ENCODE peak calls at places on chromosome 21, in four cellular contexts. P, N, K and M are unnamed samples.

GRCh38 chr21:34004984-34005383 is 68.4 kb upstream of the MRPS6 start:
- DNase-seq in K (no peak), N (no peak), P (no peak), M (no peak)

GRCh38 chr21:40516336-40516735 is 330.6 kb downstream of the DSCAM start:
- DNase-seq in N (no peak), P (peak; percentile 48), K (no peak), M (peak; percentile 27)

GRCh38 chr21:29217818-29218252 is 80.9 kb upstream of the BACH1 start:
- DNase-seq in P (no peak), N (peak; percentile 17), K (no peak), M (no peak)

GRCh38 chr21:28516996-28517592 is 475.6 kb downstream of the LTN1 start:
- DNase-seq in P (peak; percentile 85), N (peak; percentile 60), K (peak; percentile 8), M (peak; percentile 83)

GRCh38 chr21:8993943-8994639 is 1527.3 kb upstream of the TPTE start:
- DNase-seq in N (peak; percentile 90), K (no peak), P (no peak), M (no peak)

GRCh38 chr21:20647603-20648002 is 350.6 kb upstream of the NCAM2 start:
- DNase-seq in P (no peak), K (no peak), N (no peak), M (no peak)

GRCh38 chr21:28454978-28455600 is 537.6 kb downstream of the LTN1 start:
- DNase-seq in K (no peak), P (no peak), N (no peak), M (no peak)

GRCh38 chr21:38675450-38675849 is 130.3 kb upstream of the ETS2 start:
- DNase-seq in P (no peak), K (no peak), N (no peak), M (no peak)

GRCh38 chr21:43866233-43866632 is 1.2 kb downstream of the AGPAT3 start:
- DNase-seq in N (no peak), P (no peak), K (no peak), M (no peak)

GRCh38 chr21:44496900-44497550 is 41.7 kb downstream of the LRRC3 start:
- DNase-seq in N (no peak), P (no peak), K (no peak), M (no peak)

GRCh38 chr21:27173052-27173451 is 206.2 kb upstream of the ADAMTS5 start:
- DNase-seq in N (no peak), K (no peak), P (no peak), M (no peak)

GRCh38 chr21:14602418-14602987 is 56.4 kb upstream of the SAMSN1 start:
- DNase-seq in K (no peak), P (no peak), N (no peak), M (no peak)

GRCh38 chr21:33897739-33898138 is 17.9 kb downstream of the ATP5PO start:
- DNase-seq in K (no peak), P (no peak), N (no peak), M (no peak)

GRCh38 chr21:15872236-15872635 is 142.5 kb downstream of the USP25 start:
- DNase-seq in P (no peak), N (no peak), K (no peak), M (no peak)

GRCh38 chr21:32516729-32517649 is 68.3 kb downstream of the TCP10L start:
- DNase-seq in N (no peak), K (no peak), P (no peak), M (no peak)

GRCh38 chr21:27795418-27795817 is 828.5 kb upstream of the ADAMTS5 start:
- DNase-seq in K (no peak), P (no peak), N (no peak), M (no peak)

GRCh38 chr21:37631319-37632117 is 264.9 kb downstream of the DYRK1A start:
- DNase-seq in P (peak; percentile 58), K (peak; percentile 76), N (no peak), M (peak; percentile 67)

GRCh38 chr21:39788383-39788782 is 43.4 kb downstream of the IGSF5 start:
- DNase-seq in P (peak; percentile 65), K (no peak), N (peak; percentile 71), M (peak; percentile 98)

GRCh38 chr21:19228241-19228640 is 824.7 kb upstream of the TMPRSS15 start:
- DNase-seq in P (no peak), N (no peak), K (no peak), M (no peak)

GRCh38 chr21:29105218-29105617 is 25.2 kb upstream of the MAP3K7CL start:
- DNase-seq in K (no peak), N (peak; percentile 8), P (no peak), M (no peak)

GRCh38 chr21:14452842-14453241 is 69.9 kb upstream of the HSPA13 start:
- DNase-seq in K (peak; percentile 43), P (no peak), N (no peak), M (no peak)

GRCh38 chr21:14120091-14120734 is 90.5 kb downstream of the LIPI start:
- DNase-seq in P (peak; percentile 84), N (peak; percentile 11), K (peak; percentile 23), M (peak; percentile 72)

GRCh38 chr21:43719748-43720538 is 1.0 kb downstream of the PDXK start:
- DNase-seq in K (no peak), N (no peak), P (no peak), M (no peak)

GRCh38 chr21:34279285-34279684 is 84.5 kb upstream of the KCNE2 start:
- DNase-seq in P (no peak), N (no peak), K (no peak), M (no peak)

GRCh38 chr21:17802568-17802967 is 16.6 kb downstream of the C21orf91 start:
- DNase-seq in P (no peak), K (no peak), N (no peak), M (no peak)

GRCh38 chr21:43957128-43957571 is 55.0 kb upstream of the TRAPPC10 start:
- DNase-seq in N (no peak), P (no peak), K (no peak), M (no peak)

GRCh38 chr21:21000576-21001175 is 2.5 kb downstream of the NCAM2 start:
- DNase-seq in N (no peak), K (no peak), P (no peak), M (no peak)

GRCh38 chr21:23725576-23725975 is 1881.7 kb downstream of the MRPL39 start:
- DNase-seq in N (no peak), P (no peak), K (no peak), M (peak; percentile 38)

GRCh38 chr21:28624626-28625025 is 368.1 kb downstream of the LTN1 start:
- DNase-seq in K (no peak), P (no peak), N (no peak), M (no peak)

GRCh38 chr21:33657124-33657842 is 15.0 kb downstream of the ITSN1 start:
- DNase-seq in K (no peak), P (no peak), N (no peak), M (no peak)

GRCh38 chr21:26140185-26140584 is 30.4 kb downstream of the APP start:
- DNase-seq in P (no peak), K (no peak), N (peak; percentile 50), M (no peak)

GRCh38 chr21:35257413-35257812 is 208.3 kb upstream of the RUNX1 start:
- DNase-seq in N (no peak), K (no peak), P (no peak), M (no peak)

GRCh38 chr21:28072601-28073000 is 920.1 kb downstream of the LTN1 start:
- DNase-seq in K (no peak), P (no peak), N (no peak), M (no peak)

GRCh38 chr21:27244356-27244755 is 277.5 kb upstream of the ADAMTS5 start:
- DNase-seq in N (no peak), K (no peak), P (no peak), M (no peak)

DNA sequence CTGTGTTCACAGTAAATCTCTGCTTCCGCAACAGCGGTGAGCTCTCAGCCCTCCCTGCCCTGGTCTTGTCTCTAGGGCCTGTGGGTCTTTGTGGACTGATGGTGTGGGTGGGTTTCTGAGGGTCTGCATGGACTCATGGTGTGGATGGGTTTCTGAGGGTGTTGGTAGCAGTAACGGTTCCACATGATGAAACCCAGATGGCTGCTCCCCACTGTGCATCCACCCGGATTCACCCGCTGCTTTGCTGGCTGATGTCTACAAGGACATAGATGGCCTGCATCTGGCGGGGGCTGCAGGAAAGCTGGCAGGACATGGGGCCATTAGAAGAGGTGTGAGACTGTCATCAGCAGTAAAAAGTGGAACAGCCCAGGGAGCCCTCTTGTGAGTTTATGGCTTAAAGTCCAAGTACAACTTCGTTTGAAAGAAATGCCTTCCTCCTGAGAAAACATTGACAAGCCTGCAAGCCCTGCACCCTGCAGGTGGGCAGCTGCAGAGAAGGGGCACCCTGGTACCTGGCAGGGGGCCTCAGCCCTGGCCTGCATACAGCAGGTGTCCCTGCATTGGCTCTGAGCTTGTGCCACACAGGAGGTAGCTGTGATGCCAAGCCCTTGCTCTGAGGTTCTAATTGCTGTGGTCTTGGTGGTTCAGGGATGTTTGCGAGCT is 156.9 kb upstream of the COL6A1 start:
- DNase-seq in P (no peak), N (no peak), K (no peak), M (no peak)
- TF ChIP-seq ZNF274 in P (no peak), N (no peak), K (no peak), M (no peak)

DNA sequence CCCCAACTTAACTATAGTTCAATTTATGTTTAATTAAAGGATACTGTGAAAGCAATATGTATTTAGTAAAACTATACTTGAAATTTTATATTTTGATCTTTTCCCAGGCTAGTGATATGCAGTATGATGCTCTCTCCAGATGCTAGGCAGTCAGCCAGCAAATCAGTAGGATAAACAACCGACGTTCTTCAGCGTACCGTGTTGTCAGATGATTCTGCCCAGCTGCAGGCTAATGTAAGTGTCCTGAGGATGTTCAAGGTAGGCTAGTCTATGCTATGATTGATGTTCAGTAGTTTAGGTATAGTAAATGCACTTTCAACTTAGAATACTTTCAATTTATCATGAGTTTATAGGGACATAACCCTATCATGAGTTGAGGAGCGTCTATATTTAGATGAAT is 762.6 kb downstream of the MRPL39 start:
- DNase-seq in N (no peak), P (no peak), K (no peak), M (no peak)
- TF ChIP-seq SUZ12 in N (no peak), P (no peak), K (no peak), M (no peak)

GRCh38 chr21:42668193-42668592 is 14.8 kb downstream of the PDE9A start:
- DNase-seq in P (no peak), N (no peak), K (no peak), M (no peak)
- H3K4me1 ChIP-seq in P (peaks cover 32% of the 10 kb centered on the region), N (peaks cover 34% of the 10 kb centered on the region), K (no peaks in the 10 kb centered on the region), M (peaks cover 70% of the 10 kb centered on the region)

GRCh38 chr21:36454079-36454478 is 25.8 kb downstream of the CLDN14 start:
- DNase-seq in P (no peak), N (no peak), K (no peak), M (no peak)

GRCh38 chr21:36459098-36459497 is 20.8 kb downstream of the CLDN14 start:
- DNase-seq in K (no peak), P (no peak), N (no peak), M (no peak)

GRCh38 chr21:36454706-36455105 is 25.2 kb downstream of the CLDN14 start:
- DNase-seq in N (no peak), K (no peak), P (no peak), M (no peak)

GRCh38 chr21:36460866-36461265 is 19.1 kb downstream of the CLDN14 start:
- DNase-seq in K (no peak), N (no peak), P (no peak), M (no peak)

DNA sequence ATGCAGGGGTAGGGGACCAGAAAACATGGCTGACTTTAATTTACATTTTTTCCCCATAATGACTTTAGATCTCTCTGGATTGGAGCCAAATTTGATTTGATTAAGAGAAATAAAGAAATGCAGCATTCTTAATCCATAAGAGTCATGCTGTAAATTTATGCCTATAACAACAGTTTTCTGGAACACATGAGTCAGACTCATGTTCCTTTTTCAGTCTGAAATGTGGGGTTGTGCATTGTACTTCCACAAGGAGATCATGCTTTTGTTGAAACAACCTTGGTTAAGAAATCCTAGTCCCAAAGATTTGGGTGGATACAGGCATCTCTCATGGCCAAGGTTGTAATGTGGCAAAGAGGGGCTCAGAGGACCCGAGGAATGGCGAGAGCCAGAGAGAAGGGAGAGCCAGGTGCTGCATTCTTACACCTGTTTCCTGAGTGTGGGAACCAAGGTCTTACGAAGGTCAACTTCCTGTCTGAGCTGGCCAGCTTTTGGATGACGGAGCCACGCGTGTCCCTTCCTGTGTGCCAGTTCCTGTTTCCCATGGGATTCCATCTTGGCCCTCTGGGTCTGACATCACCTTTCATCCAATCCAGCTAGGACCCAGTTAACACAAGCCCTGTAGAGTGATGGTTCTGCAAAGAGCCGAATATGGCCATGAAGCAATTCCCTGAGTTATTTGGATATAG is 23.1 kb downstream of the CLDN14 start:
- DNase-seq in K (no peak), P (no peak), N (no peak), M (no peak)
- TF ChIP-seq ZNF274 in K (no peak), P (no peak), N (no peak), M (no peak)